ENCODE peak calls at places on chromosomes 11 and 22, in four cellular contexts. C is foreskin fibroblast, V is colonic mucosa, J is AG09309. Z is an unnamed sample.

GRCh38 chr11:9759519-9760179 is 95.8 kb downstream of the SWAP70 start:
- DNase-seq in C (peak; percentile 100), V (peak; percentile 87), J (peak; percentile 99), Z (peak; percentile 53)

GRCh38 chr22:35863432-35863831 is 145.8 kb downstream of the APOL5 start:
- DNase-seq in J (no peak), V (no peak), C (no peak), Z (peak; percentile 36)

GRCh38 chr11:73372371-73372993 is 3.7 kb upstream of the RELT start:
- DNase-seq in V (no peak), J (no peak), C (peak; percentile 39), Z (no peak)

GRCh38 chr11:12182650-12183511 is 72.5 kb downstream of the MICAL2 start:
- DNase-seq in J (peak; percentile 98), V (no peak), C (peak; percentile 98), Z (no peak)

GRCh38 chr22:38203855-38204497 is 2.2 kb downstream of the MAFF start:
- DNase-seq in C (peak; percentile 70), V (no peak), J (no peak), Z (no peak)

GRCh38 chr11:32204751-32205150 is 113.9 kb downstream of the RCN1 start:
- DNase-seq in V (no peak), C (no peak), J (no peak), Z (no peak)

GRCh38 chr11:109772846-109773400 is 320.3 kb upstream of the ZC3H12C start:
- DNase-seq in C (no peak), V (no peak), J (no peak), Z (peak; percentile 67)

GRCh38 chr11:133984828-133985227 is 28.1 kb upstream of the IGSF9B start:
- DNase-seq in C (no peak), V (no peak), J (no peak), Z (no peak)

GRCh38 chr11:3052109-3052479 is 5.1 kb downstream of the CARS1 start:
- DNase-seq in C (no peak), V (no peak), J (no peak), Z (peak; percentile 72)

GRCh38 chr11:35218956-35219355 is 80.0 kb downstream of the CD44 start:
- DNase-seq in J (peak; percentile 51), C (peak; percentile 55), V (no peak), Z (no peak)

GRCh38 chr22:20194681-20195593 is 44.1 kb upstream of the CCDC188 start:
- DNase-seq in C (no peak), V (no peak), J (no peak), Z (no peak)

GRCh38 chr22:46187862-46188261 is 37.5 kb downstream of the PPARA start:
- DNase-seq in V (no peak), C (no peak), J (no peak), Z (no peak)

GRCh38 chr11:61283613-61284012 is 11.5 kb downstream of the VWCE start:
- DNase-seq in J (no peak), C (no peak), V (no peak), Z (no peak)

GRCh38 chr11:31799036-31799793 is 11.9 kb downstream of the PAX6 start:
- DNase-seq in C (no peak), V (no peak), J (no peak), Z (no peak)

GRCh38 chr11:8639655-8640054 is 42.8 kb downstream of the TRIM66 start:
- DNase-seq in J (no peak), V (no peak), C (no peak), Z (no peak)

GRCh38 chr22:50082961-50083461 is 2.2 kb downstream of the MLC1 start:
- DNase-seq in J (no peak), C (no peak), V (no peak), Z (no peak)

GRCh38 chr22:44396021-44396726 is 83.4 kb upstream of the SHISAL1 start:
- DNase-seq in C (no peak), V (no peak), J (no peak), Z (peak; percentile 15)

GRCh38 chr22:49289822-49290221 is 537.9 kb downstream of the BRD1 start:
- DNase-seq in C (no peak), J (no peak), V (no peak), Z (no peak)

GRCh38 chr22:49012695-49013094 is 815.0 kb downstream of the BRD1 start:
- DNase-seq in V (no peak), C (no peak), J (no peak), Z (no peak)

GRCh38 chr11:134557571-134558257 is 145.7 kb upstream of the B3GAT1 start:
- DNase-seq in J (no peak), V (no peak), C (no peak), Z (no peak)

GRCh38 chr11:123671534-123671933 is 17.1 kb upstream of the SCN3B start:
- DNase-seq in J (no peak), C (no peak), V (no peak), Z (no peak)

GRCh38 chr11:19519912-19520641 is 192.6 kb upstream of the NAV2 start:
- DNase-seq in J (no peak), V (no peak), C (no peak), Z (peak; percentile 7)

GRCh38 chr11:871472-871871 is 28.8 kb downstream of the TSPAN4 start:
- DNase-seq in J (no peak), C (no peak), V (no peak), Z (no peak)

GRCh38 chr11:4181780-4182721 is 87.5 kb downstream of the RRM1 start:
- DNase-seq in J (no peak), V (peak; percentile 57), C (peak; percentile 44), Z (peak; percentile 64)

GRCh38 chr11:33610903-33611302 is 89.7 kb downstream of the C11orf91 start:
- DNase-seq in J (no peak), C (no peak), V (no peak), Z (no peak)

GRCh38 chr22:29146101-29146560 is 59.6 kb upstream of the EMID1 start:
- DNase-seq in V (no peak), C (no peak), J (no peak), Z (no peak)

GRCh38 chr11:130649749-130650275 is 201.4 kb downstream of the ADAMTS15 start:
- DNase-seq in C (no peak), J (no peak), V (no peak), Z (no peak)

GRCh38 chr11:3123761-3124733 is 41.1 kb downstream of the OSBPL5 start:
- DNase-seq in J (peak; percentile 80), C (peak; percentile 97), V (peak; percentile 80), Z (peak; percentile 8)

GRCh38 chr11:58688779-58689503 is 42.8 kb downstream of the GLYAT start:
- DNase-seq in J (no peak), V (no peak), C (peak; percentile 0), Z (no peak)

GRCh38 chr11:120714448-120714847 is 202.9 kb downstream of the GRIK4 start:
- DNase-seq in C (peak; percentile 14), V (no peak), J (no peak), Z (no peak)

GRCh38 chr11:112724194-112724790 is 236.9 kb upstream of the NCAM1 start:
- DNase-seq in V (no peak), C (no peak), J (no peak), Z (peak; percentile 62)

GRCh38 chr11:9762531-9762930 is 98.7 kb downstream of the SWAP70 start:
- DNase-seq in V (no peak), C (no peak), J (no peak), Z (no peak)

GRCh38 chr22:44330188-44330726 is 17.5 kb upstream of the SHISAL1 start:
- DNase-seq in J (no peak), V (no peak), C (no peak), Z (no peak)

GRCh38 chr11:83073884-83074283 is 2.2 kb upstream of the RAB30 start:
- DNase-seq in V (no peak), J (no peak), C (no peak), Z (no peak)
- H3K4me3 ChIP-seq in V (no peak overlapping the region), J (no peak overlapping the region), C (no peak overlapping the region), Z (no peak overlapping the region)

GRCh38 chr11:70525466-70525865 is 127.1 kb downstream of the CTTN start:
- DNase-seq in V (no peak), J (no peak), C (no peak), Z (peak; percentile 5)
- H3K4me3 ChIP-seq in V (no peak overlapping the region), J (no peak overlapping the region), C (no peak overlapping the region), Z (no peak overlapping the region)

GRCh38 chr11:63404536-63404935 is 35.0 kb downstream of the SLC22A9 start:
- DNase-seq in J (no peak), V (no peak), C (no peak), Z (no peak)

GRCh38 chr11:63405114-63405513 is 35.5 kb downstream of the SLC22A9 start:
- DNase-seq in V (no peak), J (no peak), C (no peak), Z (no peak)

DNA sequence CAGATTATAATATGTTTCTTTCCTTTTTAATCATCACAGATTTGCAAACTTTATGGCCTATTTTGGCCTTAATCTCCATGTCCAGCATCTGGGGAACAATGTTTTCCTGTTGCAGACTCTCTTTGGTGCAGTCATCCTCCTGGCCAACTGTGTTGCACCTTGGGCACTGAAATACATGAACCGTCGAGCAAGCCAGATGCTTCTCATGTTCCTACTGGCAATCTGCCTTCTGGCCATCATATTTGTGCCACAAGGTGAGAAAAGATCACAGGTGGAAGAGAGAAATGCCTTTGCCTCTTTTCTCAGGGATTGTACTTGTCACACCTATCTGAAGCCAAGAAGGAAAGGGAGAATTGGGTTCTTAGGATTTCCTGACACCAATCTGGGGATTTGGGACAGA is 36.9 kb downstream of the SLC22A9 start:
- DNase-seq in C (no peak), J (no peak), V (no peak), Z (no peak)
- H3K4me3 ChIP-seq in C (no peak overlapping the region), J (no peak overlapping the region), V (no peak overlapping the region), Z (no peak overlapping the region)

GRCh38 chr11:66113132-66113856 is 43.2 kb downstream of the PACS1 start:
- DNase-seq in J (no peak), C (peak; percentile 79), V (no peak), Z (no peak)

GRCh38 chr11:66116576-66117361 is 46.7 kb downstream of the PACS1 start:
- DNase-seq in C (no peak), V (no peak), J (no peak), Z (no peak)

GRCh38 chr11:66118847-66119246 is 48.8 kb downstream of the PACS1 start:
- DNase-seq in C (no peak), V (no peak), J (no peak), Z (no peak)

GRCh38 chr11:66112640-66113098 is 42.6 kb downstream of the PACS1 start:
- DNase-seq in C (peak; percentile 69), J (peak; percentile 66), V (no peak), Z (no peak)

GRCh38 chr11:66115638-66116410 is 45.8 kb downstream of the PACS1 start:
- DNase-seq in J (no peak), V (no peak), C (no peak), Z (no peak)
- H3K4me3 ChIP-seq in J (no peak overlapping the region), V (no peak overlapping the region), C (no peak overlapping the region), Z (no peak overlapping the region)

GRCh38 chr11:95108159-95108611 is 18.5 kb downstream of the ENDOD1 start:
- DNase-seq in C (no peak), V (peak; percentile 53), J (no peak), Z (no peak)
- H3K4me3 ChIP-seq in C (no peak overlapping the region), V (no peak overlapping the region), J (no peak overlapping the region), Z (no peak overlapping the region)